ENCODE peak calls at places on chromosome 20, in ten cellular contexts. One of them, this sample, is unnamed.

GRCh38 chr20:53647286-53647821 is 53.7 kb upstream of the ZNF217 start:
- DNase-seq in tibial nerve: no peak
- DNase-seq in sigmoid colon: no peak
- DNase-seq in ovary: no peak
- DNase-seq in K562: no peak
- DNase-seq in HepG2: no peak
- DNase-seq in GM12878: no peak
- DNase-seq in A549: no peak
- DNase-seq in transverse colon: no peak
- DNase-seq in stomach: no peak
- DNase-seq in this sample: no peak

GRCh38 chr20:37020636-37021035 is 69.1 kb upstream of the SAMHD1 start:
- DNase-seq in A549: no peak
- DNase-seq in sigmoid colon: no peak
- DNase-seq in K562: no peak
- DNase-seq in GM12878: no peak
- DNase-seq in HepG2: no peak
- DNase-seq in ovary: no peak
- DNase-seq in stomach: no peak
- DNase-seq in transverse colon: no peak
- DNase-seq in tibial nerve: no peak
- DNase-seq in this sample: no peak

GRCh38 chr20:24737212-24737850 is 211.7 kb upstream of the CST7 start:
- DNase-seq in K562: no peak
- DNase-seq in ovary: no peak
- DNase-seq in A549: no peak
- DNase-seq in stomach: no peak
- DNase-seq in tibial nerve: peak
- DNase-seq in transverse colon: no peak
- DNase-seq in sigmoid colon: no peak
- DNase-seq in HepG2: no peak
- DNase-seq in GM12878: no peak
- DNase-seq in this sample: no peak

GRCh38 chr20:825710-826421 is 7.6 kb upstream of the FAM110A start:
- DNase-seq in K562: peak
- DNase-seq in transverse colon: peak
- DNase-seq in HepG2: no peak
- DNase-seq in ovary: no peak
- DNase-seq in tibial nerve: no peak
- DNase-seq in A549: peak
- DNase-seq in GM12878: no peak
- DNase-seq in stomach: peak
- DNase-seq in sigmoid colon: peak
- DNase-seq in this sample: no peak

GRCh38 chr20:53929399-53929798 is 141.0 kb downstream of the BCAS1 start:
- DNase-seq in GM12878: no peak
- DNase-seq in K562: no peak
- DNase-seq in sigmoid colon: no peak
- DNase-seq in transverse colon: no peak
- DNase-seq in HepG2: no peak
- DNase-seq in tibial nerve: no peak
- DNase-seq in stomach: no peak
- DNase-seq in ovary: no peak
- DNase-seq in A549: no peak
- DNase-seq in this sample: no peak

GRCh38 chr20:40908311-40908710 is 120.3 kb upstream of the TOP1 start:
- DNase-seq in stomach: no peak
- DNase-seq in GM12878: no peak
- DNase-seq in K562: no peak
- DNase-seq in ovary: no peak
- DNase-seq in sigmoid colon: no peak
- DNase-seq in A549: no peak
- DNase-seq in HepG2: no peak
- DNase-seq in transverse colon: no peak
- DNase-seq in tibial nerve: no peak
- DNase-seq in this sample: no peak

GRCh38 chr20:5652626-5653573 is 97.3 kb upstream of the SHLD1 start:
- DNase-seq in transverse colon: no peak
- DNase-seq in ovary: no peak
- DNase-seq in tibial nerve: no peak
- DNase-seq in HepG2: no peak
- DNase-seq in stomach: no peak
- DNase-seq in sigmoid colon: no peak
- DNase-seq in GM12878: no peak
- DNase-seq in A549: peak
- DNase-seq in K562: no peak
- DNase-seq in this sample: no peak

GRCh38 chr20:57659789-57660509 is 39.7 kb upstream of the ZBP1 start:
- DNase-seq in ovary: peak
- DNase-seq in K562: no peak
- DNase-seq in stomach: peak
- DNase-seq in A549: no peak
- DNase-seq in tibial nerve: no peak
- DNase-seq in HepG2: no peak
- DNase-seq in transverse colon: peak
- DNase-seq in GM12878: no peak
- DNase-seq in sigmoid colon: peak
- DNase-seq in this sample: no peak

GRCh38 chr20:5353624-5354496 is 37.1 kb upstream of the PROKR2 start:
- DNase-seq in K562: no peak
- DNase-seq in ovary: no peak
- DNase-seq in A549: peak
- DNase-seq in HepG2: no peak
- DNase-seq in sigmoid colon: no peak
- DNase-seq in stomach: no peak
- DNase-seq in tibial nerve: no peak
- DNase-seq in transverse colon: no peak
- DNase-seq in GM12878: no peak
- DNase-seq in this sample: no peak

GRCh38 chr20:6395695-6396094 is 272.9 kb upstream of the FERMT1 start:
- DNase-seq in tibial nerve: no peak
- DNase-seq in transverse colon: no peak
- DNase-seq in A549: peak
- DNase-seq in sigmoid colon: no peak
- DNase-seq in stomach: no peak
- DNase-seq in GM12878: no peak
- DNase-seq in K562: no peak
- DNase-seq in HepG2: no peak
- DNase-seq in ovary: no peak
- DNase-seq in this sample: no peak

GRCh38 chr20:31859266-31859997 is 10.9 kb downstream of the DUSP15 start:
- DNase-seq in tibial nerve: no peak
- DNase-seq in HepG2: no peak
- DNase-seq in ovary: no peak
- DNase-seq in GM12878: no peak
- DNase-seq in sigmoid colon: no peak
- DNase-seq in stomach: no peak
- DNase-seq in transverse colon: no peak
- DNase-seq in K562: no peak
- DNase-seq in A549: no peak
- DNase-seq in this sample: no peak

GRCh38 chr20:31954500-31954899 is 2.7 kb upstream of the PDRG1 start:
- DNase-seq in HepG2: no peak
- DNase-seq in tibial nerve: no peak
- DNase-seq in transverse colon: no peak
- DNase-seq in sigmoid colon: no peak
- DNase-seq in stomach: no peak
- DNase-seq in A549: no peak
- DNase-seq in GM12878: no peak
- DNase-seq in K562: no peak
- DNase-seq in ovary: no peak
- DNase-seq in this sample: no peak

DNA sequence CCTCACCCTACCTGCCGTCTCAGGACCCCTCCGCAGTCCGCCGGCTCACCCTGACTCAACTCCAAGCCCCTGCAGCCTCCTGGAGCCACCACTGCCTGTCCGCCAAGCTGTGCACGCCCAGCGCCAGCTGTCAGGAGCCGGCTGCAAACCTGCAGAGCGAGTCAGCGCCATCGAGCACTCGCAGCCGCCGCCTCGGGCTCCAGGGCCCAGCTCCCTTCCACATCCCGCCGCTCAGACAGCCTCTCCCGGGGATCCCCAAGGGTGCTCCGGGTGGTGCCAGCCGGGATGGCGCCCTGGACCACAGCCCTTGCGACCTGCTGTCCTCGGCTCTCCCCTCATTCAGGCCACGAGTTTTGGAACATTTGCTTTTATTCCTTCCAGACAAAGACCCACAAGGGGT is 4.2 kb downstream of the TNNC2 start:
- DNase-seq in stomach: peak
- DNase-seq in K562: no peak
- DNase-seq in ovary: no peak
- DNase-seq in transverse colon: peak
- DNase-seq in HepG2: no peak
- DNase-seq in tibial nerve: no peak
- DNase-seq in A549: no peak
- DNase-seq in GM12878: no peak
- DNase-seq in sigmoid colon: no peak
- DNase-seq in this sample: no peak
- TF ChIP-seq EP300 in stomach: no peak
- TF ChIP-seq EP300 in K562: no peak
- TF ChIP-seq EP300 in ovary: no peak
- TF ChIP-seq EP300 in transverse colon: no peak
- TF ChIP-seq EP300 in HepG2: no peak
- TF ChIP-seq EP300 in tibial nerve: no peak
- TF ChIP-seq EP300 in A549: no peak
- TF ChIP-seq EP300 in GM12878: no peak
- TF ChIP-seq EP300 in sigmoid colon: no peak
- TF ChIP-seq EP300 in this sample: no peak

GRCh38 chr20:21353236-21353635 is 44.1 kb downstream of the NKX2-4 start:
- DNase-seq in ovary: no peak
- DNase-seq in GM12878: no peak
- DNase-seq in transverse colon: no peak
- DNase-seq in A549: no peak
- DNase-seq in sigmoid colon: no peak
- DNase-seq in stomach: no peak
- DNase-seq in tibial nerve: no peak
- DNase-seq in K562: no peak
- DNase-seq in HepG2: no peak
- DNase-seq in this sample: no peak
- TF ChIP-seq EP300 in ovary: no peak
- TF ChIP-seq EP300 in GM12878: no peak
- TF ChIP-seq EP300 in transverse colon: no peak
- TF ChIP-seq EP300 in A549: no peak
- TF ChIP-seq EP300 in sigmoid colon: no peak
- TF ChIP-seq EP300 in stomach: no peak
- TF ChIP-seq EP300 in tibial nerve: no peak
- TF ChIP-seq EP300 in K562: no peak
- TF ChIP-seq EP300 in HepG2: no peak
- TF ChIP-seq EP300 in this sample: no peak

GRCh38 chr20:50900261-50900660 is 31.0 kb downstream of the ADNP start:
- DNase-seq in K562: no peak
- DNase-seq in HepG2: no peak
- DNase-seq in ovary: no peak
- DNase-seq in A549: no peak
- DNase-seq in sigmoid colon: no peak
- DNase-seq in GM12878: no peak
- DNase-seq in tibial nerve: no peak
- DNase-seq in transverse colon: no peak
- DNase-seq in stomach: no peak
- DNase-seq in this sample: no peak

GRCh38 chr20:50904067-50904570 is 27.1 kb downstream of the ADNP start:
- DNase-seq in A549: no peak
- DNase-seq in HepG2: no peak
- DNase-seq in K562: peak
- DNase-seq in tibial nerve: no peak
- DNase-seq in transverse colon: no peak
- DNase-seq in GM12878: no peak
- DNase-seq in stomach: no peak
- DNase-seq in ovary: no peak
- DNase-seq in sigmoid colon: no peak
- DNase-seq in this sample: no peak

GRCh38 chr20:50898475-50898874 is 32.8 kb downstream of the ADNP start:
- DNase-seq in A549: no peak
- DNase-seq in sigmoid colon: no peak
- DNase-seq in GM12878: no peak
- DNase-seq in ovary: no peak
- DNase-seq in K562: no peak
- DNase-seq in transverse colon: no peak
- DNase-seq in tibial nerve: no peak
- DNase-seq in stomach: no peak
- DNase-seq in HepG2: no peak
- DNase-seq in this sample: no peak

GRCh38 chr20:50903353-50904051 is 27.7 kb downstream of the ADNP start:
- DNase-seq in HepG2: no peak
- DNase-seq in K562: peak
- DNase-seq in ovary: no peak
- DNase-seq in tibial nerve: no peak
- DNase-seq in stomach: no peak
- DNase-seq in sigmoid colon: no peak
- DNase-seq in transverse colon: no peak
- DNase-seq in GM12878: no peak
- DNase-seq in A549: no peak
- DNase-seq in this sample: no peak

DNA sequence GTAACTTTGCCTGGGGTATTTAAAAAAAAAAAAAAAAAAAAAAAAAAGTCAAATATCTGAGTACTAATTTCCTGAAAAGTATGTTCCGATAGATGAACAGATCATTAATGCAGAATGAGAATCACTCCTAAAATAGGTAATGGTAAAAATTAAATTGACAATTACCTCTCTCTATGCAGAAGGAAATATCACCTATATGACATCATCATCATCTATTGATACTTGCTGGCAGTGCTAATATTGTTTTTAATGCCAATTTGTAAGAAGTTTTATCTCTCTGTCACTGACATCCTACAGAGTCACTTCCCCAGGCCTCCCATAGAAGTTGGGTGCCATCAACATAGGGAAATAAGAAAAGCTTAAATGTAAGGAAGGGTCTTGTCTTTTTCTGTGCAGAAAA is 29.9 kb downstream of the ADNP start:
- DNase-seq in A549: no peak
- DNase-seq in GM12878: no peak
- DNase-seq in HepG2: no peak
- DNase-seq in ovary: no peak
- DNase-seq in tibial nerve: no peak
- DNase-seq in stomach: no peak
- DNase-seq in transverse colon: no peak
- DNase-seq in K562: no peak
- DNase-seq in sigmoid colon: no peak
- DNase-seq in this sample: no peak
- TF ChIP-seq EP300 in A549: no peak
- TF ChIP-seq EP300 in GM12878: no peak
- TF ChIP-seq EP300 in HepG2: no peak
- TF ChIP-seq EP300 in ovary: no peak
- TF ChIP-seq EP300 in tibial nerve: no peak
- TF ChIP-seq EP300 in stomach: no peak
- TF ChIP-seq EP300 in transverse colon: no peak
- TF ChIP-seq EP300 in K562: no peak
- TF ChIP-seq EP300 in sigmoid colon: no peak
- TF ChIP-seq EP300 in this sample: no peak

DNA sequence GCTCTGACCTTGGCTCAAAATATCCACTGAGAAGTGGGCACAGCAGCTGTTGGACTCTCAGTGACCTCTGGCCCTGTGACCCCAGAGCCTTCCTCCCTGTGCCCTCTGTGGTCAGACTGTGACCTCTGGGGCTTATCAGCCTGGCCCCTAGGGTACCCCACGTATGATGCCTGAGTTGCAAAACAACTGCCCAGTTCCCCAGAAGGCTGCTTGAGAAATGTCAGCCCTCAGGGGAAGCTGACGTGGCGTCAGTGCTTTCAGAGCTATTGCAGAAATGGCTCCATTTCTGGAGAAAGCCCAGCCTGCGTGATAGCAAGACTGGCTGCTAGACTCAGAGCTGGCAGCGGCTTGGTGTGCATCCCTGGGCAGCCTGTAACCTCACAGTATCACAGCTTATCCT is 31.5 kb upstream of the TGM2 start:
- DNase-seq in stomach: no peak
- DNase-seq in HepG2: no peak
- DNase-seq in GM12878: no peak
- DNase-seq in A549: no peak
- DNase-seq in ovary: peak
- DNase-seq in tibial nerve: peak
- DNase-seq in sigmoid colon: peak
- DNase-seq in transverse colon: peak
- DNase-seq in K562: peak
- DNase-seq in this sample: no peak
- TF ChIP-seq EP300 in stomach: no peak
- TF ChIP-seq EP300 in HepG2: no peak
- TF ChIP-seq EP300 in GM12878: no peak
- TF ChIP-seq EP300 in A549: no peak
- TF ChIP-seq EP300 in ovary: no peak
- TF ChIP-seq EP300 in tibial nerve: peak
- TF ChIP-seq EP300 in sigmoid colon: no peak
- TF ChIP-seq EP300 in transverse colon: no peak
- TF ChIP-seq EP300 in K562: peak
- TF ChIP-seq EP300 in this sample: no peak

This sample was measured in H1.